ENCODE peak calls at places on chromosomes 12 and 14, in five cellular contexts. M, W, Q, S and X are unnamed samples.

GRCh38 chr12:122125452-122126341 is 47.1 kb downstream of the MLXIP start:
- DNase-seq in W (no peak), M (no peak), Q (no peak), S (no peak), X (no peak)

GRCh38 chr12:108589028-108589839 is 8.7 kb downstream of the TMEM119 start:
- DNase-seq in W (peak), M (no peak), S (no peak), Q (no peak), X (no peak)

GRCh38 chr12:76947270-76947669 is 68.5 kb upstream of the CSRP2 start:
- DNase-seq in W (no peak), M (no peak), S (no peak), Q (no peak), X (no peak)

GRCh38 chr14:56207626-56208297 is 89.6 kb downstream of the PELI2 start:
- DNase-seq in Q (no peak), W (peak), M (no peak), S (no peak), X (no peak)

GRCh38 chr12:1779783-1780182 is 40.6 kb upstream of the LRTM2 start:
- DNase-seq in W (no peak), Q (no peak), S (no peak), M (no peak), X (no peak)

GRCh38 chr12:102406033-102406584 is 74.3 kb downstream of the IGF1 start:
- DNase-seq in M (peak), W (peak), Q (no peak), S (no peak), X (no peak)

GRCh38 chr12:12676605-12677004 is 19.4 kb downstream of the GPR19 start:
- DNase-seq in M (no peak), S (no peak), Q (no peak), W (no peak), X (no peak)

GRCh38 chr12:11730299-11731041 is 81.0 kb downstream of the ETV6 start:
- DNase-seq in M (no peak), Q (no peak), S (no peak), W (peak), X (no peak)

GRCh38 chr12:94305293-94305957 is 154.2 kb downstream of the CEP83 start:
- DNase-seq in S (no peak), W (no peak), Q (no peak), M (no peak), X (peak)

GRCh38 chr12:10082057-10082874 is 16.5 kb downstream of the CLEC1A start:
- DNase-seq in S (no peak), M (no peak), W (no peak), Q (no peak), X (no peak)

GRCh38 chr12:230925-231671 is 17.1 kb upstream of the SLC6A12 start:
- DNase-seq in W (no peak), S (no peak), M (peak), Q (no peak), X (no peak)

GRCh38 chr12:32650508-32650907 is 28.6 kb upstream of the DNM1L start:
- DNase-seq in Q (no peak), M (no peak), W (peak), S (no peak), X (no peak)

GRCh38 chr12:131530427-131530826 is 180.5 kb upstream of the SFSWAP start:
- DNase-seq in M (no peak), S (no peak), W (no peak), Q (no peak), X (no peak)

GRCh38 chr14:69484444-69485113 is at the start of gene PLEKHD1:
- DNase-seq in Q (no peak), S (no peak), M (no peak), W (peak), X (no peak)

GRCh38 chr12:69096669-69097364 is 142.6 kb upstream of the CPSF6 start:
- DNase-seq in Q (no peak), M (no peak), W (peak), S (no peak), X (no peak)

GRCh38 chr14:71758198-71758955 is 173.9 kb upstream of the RGS6 start:
- DNase-seq in Q (no peak), M (no peak), S (no peak), W (no peak), X (no peak)

GRCh38 chr14:103135333-103136075 is 12.2 kb downstream of the TNFAIP2 start:
- DNase-seq in Q (no peak), M (no peak), W (no peak), S (no peak), X (no peak)